ENCODE peak calls at places on chromosome 19, in nine cellular contexts. B is neural progenitor cell; H is epithelial cell of prostate; D is EH; N is stimulated activated CD4-positive, alpha-beta T cell treated with anti-CD3 and anti-CD28 coated beads, Interleukin-2, amount 100 ng/mL, for 24 hours; U is occipital lobe; P is posterior vena cava; Y is lower lobe of right lung; G is fibroblast of pulmonary artery. T is an unnamed sample.

GRCh38 chr19:54302252-54302651 is 10.7 kb downstream of the LILRA5 start:
- DNase-seq in N (no peak), Y (no peak), B (no peak), D (no peak), G (no peak), H (no peak), U (no peak), P (peak), T (no peak)

GRCh38 chr19:35038623-35039512 is 2.7 kb upstream of the HPN start:
- DNase-seq in N (no peak), U (no peak), G (no peak), Y (no peak), B (no peak), P (no peak), D (no peak), H (no peak), T (no peak)

GRCh38 chr19:55526216-55527196 is 10.4 kb downstream of the SBK2 start:
- DNase-seq in H (no peak), U (no peak), D (peak), G (peak), Y (peak), N (no peak), P (peak), B (no peak), T (peak)

GRCh38 chr19:8001995-8002849 is 3.2 kb downstream of the ELAVL1 start:
- DNase-seq in U (peak), N (peak), Y (peak), H (no peak), G (peak), P (peak), B (peak), D (peak), T (peak)

GRCh38 chr19:28169168-28169862 is 1043.6 kb downstream of the UQCRFS1 start:
- DNase-seq in N (no peak), Y (no peak), U (no peak), H (no peak), G (no peak), D (no peak), B (peak), P (no peak), T (no peak)

GRCh38 chr19:20928371-20928770 is 5.3 kb downstream of the ZNF85 start:
- DNase-seq in G (peak), D (peak), N (no peak), U (no peak), Y (no peak), B (no peak), H (no peak), P (no peak), T (no peak)

GRCh38 chr19:56120371-56121179 is 520 bp downstream of the ZNF787 start:
- DNase-seq in D (peak), U (peak), P (peak), Y (peak), N (peak), H (no peak), B (peak), G (peak), T (peak)

GRCh38 chr19:821976-822773 is 420 bp upstream of the PLPPR3 start:
- DNase-seq in G (no peak), D (no peak), P (peak), B (peak), N (no peak), Y (no peak), H (no peak), U (no peak), T (no peak)

GRCh38 chr19:1923319-1923718 is 17.7 kb upstream of the CSNK1G2 start:
- DNase-seq in U (no peak), B (no peak), P (no peak), D (no peak), G (no peak), N (peak), H (no peak), Y (no peak), T (no peak)

GRCh38 chr19:32558607-32559228 is 22.3 kb upstream of the PDCD5 start:
- DNase-seq in N (no peak), D (no peak), P (no peak), Y (no peak), H (no peak), G (no peak), B (peak), U (no peak), T (no peak)

T was measured in dermis blood vessel endothelial cell.